ENCODE peak calls at places on chromosomes 6 and 20, in ten cellular contexts. Q, E, P, F, T, J, N, R, H and W are unnamed samples.
A peak's percentile ranks its signal among the peaks of the same experiment; 100 is the strongest.

GRCh38 chr6:15066433-15067337 is 179.2 kb upstream of the JARID2 start:
- DNase-seq in J (peak; percentile 11), R (peak; percentile 46), P (no peak), F (peak; percentile 34), T (peak; percentile 94), N (peak; percentile 45), E (no peak), H (peak; percentile 62), Q (peak; percentile 88), W (peak; percentile 32)

GRCh38 chr20:37901667-37902503 is 1.0 kb upstream of the VSTM2L start:
- DNase-seq in J (peak; percentile 38), Q (peak; percentile 73), R (peak; percentile 70), F (peak; percentile 74), N (peak; percentile 74), T (peak; percentile 11), H (no peak), P (peak; percentile 63), E (peak; percentile 83), W (no peak)

GRCh38 chr6:75249837-75250236 is 6.2 kb upstream of the COX7A2 start:
- DNase-seq in F (no peak), E (no peak), T (no peak), H (no peak), J (no peak), P (no peak), N (no peak), R (no peak), Q (no peak), W (no peak)

GRCh38 chr20:44071526-44072111 is 115.4 kb downstream of the JPH2 start:
- DNase-seq in J (no peak), T (no peak), F (no peak), R (no peak), Q (no peak), E (peak; percentile 6), N (no peak), P (no peak), H (peak; percentile 28), W (no peak)

GRCh38 chr6:149228276-149228962 is 89.1 kb upstream of the TAB2 start:
- DNase-seq in J (no peak), P (no peak), E (no peak), H (no peak), F (no peak), Q (no peak), R (no peak), N (no peak), T (no peak), W (no peak)

GRCh38 chr6:44249082-44249748 is 2.3 kb downstream of the HSP90AB1 start:
- DNase-seq in E (no peak), R (no peak), N (no peak), P (no peak), T (no peak), H (no peak), Q (no peak), F (no peak), J (no peak), W (no peak)

GRCh38 chr6:45966340-45966739 is 49.3 kb downstream of the CLIC5 start:
- DNase-seq in H (no peak), Q (no peak), F (no peak), R (no peak), P (no peak), T (no peak), J (no peak), E (no peak), N (no peak), W (no peak)

GRCh38 chr6:150492507-150492906 is 107.2 kb upstream of the PLEKHG1 start:
- DNase-seq in E (no peak), N (no peak), J (no peak), T (no peak), H (no peak), P (no peak), R (peak; percentile 23), F (peak; percentile 82), Q (peak; percentile 7), W (no peak)

GRCh38 chr6:1130692-1131091 is 181.2 kb upstream of the FOXQ1 start:
- DNase-seq in P (no peak), F (no peak), H (no peak), R (no peak), J (no peak), T (no peak), N (no peak), E (no peak), Q (no peak), W (no peak)

GRCh38 chr20:57650756-57651483 is 30.7 kb upstream of the ZBP1 start:
- DNase-seq in R (no peak), N (no peak), E (peak; percentile 10), P (no peak), H (peak; percentile 36), J (no peak), T (no peak), Q (no peak), F (no peak), W (peak; percentile 10)

GRCh38 chr6:112562348-112563220 is 215.5 kb downstream of the RFPL4B start:
- DNase-seq in T (no peak), R (peak; percentile 35), H (no peak), Q (peak; percentile 45), E (no peak), N (peak; percentile 10), F (no peak), P (no peak), J (no peak), W (no peak)

GRCh38 chr20:7516631-7517051 is 423.6 kb downstream of the HAO1 start:
- DNase-seq in Q (no peak), P (no peak), E (no peak), F (no peak), T (no peak), J (no peak), N (peak; percentile 5), R (no peak), H (no peak), W (no peak)

GRCh38 chr6:36829919-36830544 is 9.2 kb downstream of the CPNE5 start:
- DNase-seq in Q (peak; percentile 88), F (no peak), E (no peak), P (no peak), R (peak; percentile 63), H (no peak), N (peak; percentile 86), J (no peak), T (no peak), W (no peak)

GRCh38 chr6:158149641-158150040 is 18.4 kb downstream of the SERAC1 start:
- DNase-seq in F (peak; percentile 63), J (no peak), E (no peak), Q (peak; percentile 28), R (peak; percentile 55), T (no peak), H (no peak), P (no peak), N (peak; percentile 14), W (no peak)

GRCh38 chr6:106247293-106247692 is 78.3 kb downstream of the ATG5 start:
- DNase-seq in N (no peak), J (no peak), H (no peak), P (no peak), E (no peak), R (peak; percentile 77), T (no peak), Q (no peak), F (peak; percentile 24), W (no peak)

GRCh38 chr20:33827629-33828325 is 16.6 kb downstream of the CHMP4B start:
- DNase-seq in N (no peak), P (no peak), F (no peak), J (no peak), E (no peak), Q (no peak), H (no peak), T (no peak), R (no peak), W (no peak)

GRCh38 chr6:26025047-26025893 is 62.0 kb upstream of the HFE start:
- DNase-seq in P (no peak), T (no peak), R (peak; percentile 71), J (no peak), H (no peak), Q (peak; percentile 80), N (peak; percentile 92), F (peak; percentile 72), E (no peak), W (no peak)

GRCh38 chr6:68053805-68054373 is 581.2 kb upstream of the ADGRB3 start:
- DNase-seq in J (no peak), H (no peak), R (no peak), E (no peak), N (no peak), T (no peak), F (no peak), Q (no peak), P (no peak), W (no peak)
- TF ChIP-seq CTCF in J (no peak), H (no peak), R (no peak), E (no peak), N (no peak), T (no peak), F (no peak), Q (no peak), P (no peak), W (no peak)

GRCh38 chr6:137638926-137639706 is 144.9 kb upstream of the OLIG3 start:
- DNase-seq in F (no peak), P (no peak), Q (no peak), J (no peak), H (no peak), R (peak; percentile 26), N (no peak), T (no peak), E (no peak), W (no peak)
- TF ChIP-seq CTCF in F (no peak), P (no peak), Q (no peak), J (no peak), H (no peak), R (no peak), N (no peak), T (no peak), E (peak; percentile 22), W (no peak)

GRCh38 chr6:123321020-123321419 is 315.7 kb downstream of the TRDN start:
- DNase-seq in N (no peak), R (no peak), Q (no peak), P (no peak), T (no peak), J (no peak), E (no peak), H (no peak), F (no peak), W (no peak)

DNA sequence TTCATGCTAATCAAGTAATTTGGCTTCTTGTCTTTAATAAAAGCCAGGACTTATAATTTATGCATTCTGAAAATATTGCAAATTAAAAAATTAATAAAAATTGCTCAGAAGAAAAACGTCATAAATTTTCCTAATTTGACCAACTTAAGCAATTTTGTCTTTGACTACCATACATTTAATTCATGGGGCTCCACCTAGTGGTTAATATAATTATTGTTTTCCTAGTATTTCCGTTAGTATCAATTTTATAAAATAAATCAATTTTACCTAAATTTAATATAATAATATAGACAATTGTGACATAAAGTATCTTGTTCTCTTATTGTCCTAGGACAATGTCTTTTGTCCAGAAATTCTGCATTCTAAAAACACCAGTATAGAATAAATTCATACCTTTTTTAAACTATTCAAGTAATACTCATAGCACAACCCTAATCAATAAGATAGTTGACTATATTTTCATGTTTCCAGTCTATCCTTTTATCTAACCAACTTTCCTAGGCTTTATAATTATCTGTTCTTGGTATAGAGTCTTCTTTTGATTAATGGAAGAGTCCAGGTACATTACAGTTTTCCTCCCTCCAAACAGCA is 319.9 kb downstream of the TRDN start:
- DNase-seq in P (peak; percentile 20), Q (peak; percentile 15), F (peak; percentile 47), J (no peak), R (peak; percentile 36), E (no peak), N (peak; percentile 45), H (no peak), T (no peak), W (no peak)
- TF ChIP-seq CTCF in P (no peak), Q (peak; percentile 32), F (no peak), J (peak; percentile 96), R (peak; percentile 26), E (peak; percentile 30), N (peak; percentile 32), H (peak; percentile 58), T (no peak), W (no peak)

GRCh38 chr6:35259194-35259945 is at the start of gene ZNF76:
- DNase-seq in Q (peak; percentile 98), H (peak; percentile 99), R (peak; percentile 98), E (peak; percentile 98), N (peak; percentile 97), P (peak; percentile 72), J (peak; percentile 99), T (peak; percentile 93), F (peak; percentile 99), W (peak; percentile 92)
- TF ChIP-seq CTCF in Q (peak; percentile 0), H (no peak), R (no peak), E (peak; percentile 56), N (no peak), P (no peak), J (no peak), T (no peak), F (no peak), W (no peak)